ENCODE peak calls at places on chromosomes 12 and 14, in ten cellular contexts. One of them, this sample, is unnamed.

GRCh38 chr12:65787056-65787855 is 37.0 kb upstream of the HMGA2 start:
- DNase-seq in progenitor cell of endocrine pancreas: no peak
- DNase-seq in neural progenitor cell: no peak
- DNase-seq in IMR-90: no peak
- DNase-seq in stomach: no peak
- DNase-seq in cardiac muscle cell: no peak
- DNase-seq in heart left ventricle: no peak
- DNase-seq in HFFc6: no peak
- DNase-seq in tibial nerve: no peak
- DNase-seq in astrocyte of the cerebellum: no peak
- DNase-seq in this sample: no peak

GRCh38 chr12:9646794-9647622 is 22.5 kb upstream of the CLEC2D start:
- DNase-seq in progenitor cell of endocrine pancreas: no peak
- DNase-seq in neural progenitor cell: peak; percentile 8
- DNase-seq in IMR-90: peak; percentile 56
- DNase-seq in stomach: no peak
- DNase-seq in cardiac muscle cell: peak; percentile 50
- DNase-seq in heart left ventricle: no peak
- DNase-seq in HFFc6: peak; percentile 10
- DNase-seq in tibial nerve: no peak
- DNase-seq in astrocyte of the cerebellum: no peak
- DNase-seq in this sample: no peak

GRCh38 chr14:56044196-56044595 is 74.0 kb upstream of the PELI2 start:
- DNase-seq in progenitor cell of endocrine pancreas: no peak
- DNase-seq in neural progenitor cell: no peak
- DNase-seq in IMR-90: no peak
- DNase-seq in stomach: no peak
- DNase-seq in cardiac muscle cell: no peak
- DNase-seq in heart left ventricle: no peak
- DNase-seq in HFFc6: no peak
- DNase-seq in tibial nerve: no peak
- DNase-seq in astrocyte of the cerebellum: no peak
- DNase-seq in this sample: no peak

GRCh38 chr14:33930464-33930863 is 20.4 kb downstream of the EGLN3 start:
- DNase-seq in progenitor cell of endocrine pancreas: no peak
- DNase-seq in neural progenitor cell: no peak
- DNase-seq in IMR-90: no peak
- DNase-seq in stomach: no peak
- DNase-seq in cardiac muscle cell: peak; percentile 49
- DNase-seq in heart left ventricle: no peak
- DNase-seq in HFFc6: no peak
- DNase-seq in tibial nerve: no peak
- DNase-seq in astrocyte of the cerebellum: no peak
- DNase-seq in this sample: no peak

GRCh38 chr12:6451348-6452244 is at the start of gene TAPBPL:
- DNase-seq in progenitor cell of endocrine pancreas: peak; percentile 45
- DNase-seq in neural progenitor cell: peak; percentile 89
- DNase-seq in IMR-90: peak; percentile 75
- DNase-seq in stomach: peak; percentile 81
- DNase-seq in cardiac muscle cell: peak; percentile 86
- DNase-seq in heart left ventricle: peak; percentile 91
- DNase-seq in HFFc6: peak; percentile 84
- DNase-seq in tibial nerve: peak; percentile 84
- DNase-seq in astrocyte of the cerebellum: peak; percentile 52
- DNase-seq in this sample: peak; percentile 49

GRCh38 chr14:70816525-70816924 is 7.2 kb upstream of the MAP3K9 start:
- DNase-seq in progenitor cell of endocrine pancreas: no peak
- DNase-seq in neural progenitor cell: peak; percentile 71
- DNase-seq in IMR-90: no peak
- DNase-seq in stomach: no peak
- DNase-seq in cardiac muscle cell: no peak
- DNase-seq in heart left ventricle: no peak
- DNase-seq in HFFc6: no peak
- DNase-seq in tibial nerve: no peak
- DNase-seq in astrocyte of the cerebellum: no peak
- DNase-seq in this sample: no peak

GRCh38 chr12:89051065-89051677 is 301.1 kb downstream of the DUSP6 start:
- DNase-seq in progenitor cell of endocrine pancreas: no peak
- DNase-seq in neural progenitor cell: peak; percentile 72
- DNase-seq in IMR-90: peak; percentile 78
- DNase-seq in stomach: no peak
- DNase-seq in cardiac muscle cell: peak; percentile 84
- DNase-seq in heart left ventricle: no peak
- DNase-seq in HFFc6: peak; percentile 58
- DNase-seq in tibial nerve: peak; percentile 78
- DNase-seq in astrocyte of the cerebellum: peak; percentile 64
- DNase-seq in this sample: no peak

GRCh38 chr12:132106921-132107320 is 37.2 kb downstream of the DDX51 start:
- DNase-seq in progenitor cell of endocrine pancreas: no peak
- DNase-seq in neural progenitor cell: no peak
- DNase-seq in IMR-90: peak; percentile 59
- DNase-seq in stomach: no peak
- DNase-seq in cardiac muscle cell: no peak
- DNase-seq in heart left ventricle: no peak
- DNase-seq in HFFc6: peak; percentile 75
- DNase-seq in tibial nerve: no peak
- DNase-seq in astrocyte of the cerebellum: no peak
- DNase-seq in this sample: no peak

GRCh38 chr12:87848248-87848868 is 180.8 kb downstream of the C12orf50 start:
- DNase-seq in progenitor cell of endocrine pancreas: no peak
- DNase-seq in neural progenitor cell: peak; percentile 66
- DNase-seq in IMR-90: peak; percentile 82
- DNase-seq in stomach: no peak
- DNase-seq in cardiac muscle cell: peak; percentile 88
- DNase-seq in heart left ventricle: no peak
- DNase-seq in HFFc6: peak; percentile 43
- DNase-seq in tibial nerve: peak; percentile 45
- DNase-seq in astrocyte of the cerebellum: peak; percentile 70
- DNase-seq in this sample: peak; percentile 32

GRCh38 chr12:2360630-2361170 is 307.9 kb downstream of the CACNA1C start:
- DNase-seq in progenitor cell of endocrine pancreas: no peak
- DNase-seq in neural progenitor cell: no peak
- DNase-seq in IMR-90: no peak
- DNase-seq in stomach: no peak
- DNase-seq in cardiac muscle cell: no peak
- DNase-seq in heart left ventricle: no peak
- DNase-seq in HFFc6: no peak
- DNase-seq in tibial nerve: no peak
- DNase-seq in astrocyte of the cerebellum: no peak
- DNase-seq in this sample: no peak

GRCh38 chr12:2363836-2364565 is 311.2 kb downstream of the CACNA1C start:
- DNase-seq in progenitor cell of endocrine pancreas: no peak
- DNase-seq in neural progenitor cell: no peak
- DNase-seq in IMR-90: no peak
- DNase-seq in stomach: no peak
- DNase-seq in cardiac muscle cell: no peak
- DNase-seq in heart left ventricle: no peak
- DNase-seq in HFFc6: no peak
- DNase-seq in tibial nerve: no peak
- DNase-seq in astrocyte of the cerebellum: no peak
- DNase-seq in this sample: no peak

GRCh38 chr12:2358986-2359658 is 306.3 kb downstream of the CACNA1C start:
- DNase-seq in progenitor cell of endocrine pancreas: no peak
- DNase-seq in neural progenitor cell: no peak
- DNase-seq in IMR-90: no peak
- DNase-seq in stomach: no peak
- DNase-seq in cardiac muscle cell: peak; percentile 27
- DNase-seq in heart left ventricle: no peak
- DNase-seq in HFFc6: no peak
- DNase-seq in tibial nerve: no peak
- DNase-seq in astrocyte of the cerebellum: no peak
- DNase-seq in this sample: no peak

GRCh38 chr12:2359725-2360629 is 307.2 kb downstream of the CACNA1C start:
- DNase-seq in progenitor cell of endocrine pancreas: no peak
- DNase-seq in neural progenitor cell: no peak
- DNase-seq in IMR-90: no peak
- DNase-seq in stomach: no peak
- DNase-seq in cardiac muscle cell: no peak
- DNase-seq in heart left ventricle: no peak
- DNase-seq in HFFc6: no peak
- DNase-seq in tibial nerve: no peak
- DNase-seq in astrocyte of the cerebellum: no peak
- DNase-seq in this sample: no peak

DNA sequence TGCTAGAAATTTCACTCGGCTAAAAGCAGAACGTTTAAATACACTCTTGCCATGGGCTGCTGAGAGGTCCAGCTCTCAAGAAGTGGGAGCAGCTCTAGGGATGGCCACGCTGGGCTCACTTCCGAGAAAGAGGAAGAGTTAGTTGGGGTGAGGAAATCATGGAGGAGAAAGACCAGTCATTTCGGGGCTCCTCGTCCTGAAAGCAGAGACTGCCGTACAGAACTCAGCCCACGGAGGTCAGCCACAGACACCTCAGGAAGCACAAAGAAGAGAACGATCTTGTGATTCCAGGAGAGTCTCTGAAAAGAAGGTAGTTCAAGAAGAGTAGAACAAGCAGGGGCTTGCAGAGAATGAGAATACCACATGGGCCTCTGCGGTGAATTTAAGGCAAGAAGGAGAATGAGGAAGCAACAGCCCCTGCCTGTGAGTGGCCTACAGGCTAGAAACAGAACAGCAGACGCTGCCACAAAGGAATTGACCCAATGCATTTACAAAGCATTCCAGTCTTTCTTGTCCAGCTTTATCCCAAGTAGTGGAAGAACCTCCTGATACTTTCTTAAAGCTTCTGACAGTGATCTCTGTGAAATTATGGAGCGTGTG is 311.9 kb downstream of the CACNA1C start:
- DNase-seq in progenitor cell of endocrine pancreas: no peak
- DNase-seq in neural progenitor cell: peak; percentile 44
- DNase-seq in IMR-90: no peak
- DNase-seq in stomach: no peak
- DNase-seq in cardiac muscle cell: no peak
- DNase-seq in heart left ventricle: no peak
- DNase-seq in HFFc6: no peak
- DNase-seq in tibial nerve: no peak
- DNase-seq in astrocyte of the cerebellum: no peak
- DNase-seq in this sample: no peak
- TF ChIP-seq CTCF in progenitor cell of endocrine pancreas: no peak
- TF ChIP-seq CTCF in neural progenitor cell: peak; percentile 24
- TF ChIP-seq CTCF in IMR-90: no peak
- TF ChIP-seq CTCF in stomach: no peak
- TF ChIP-seq CTCF in cardiac muscle cell: no peak
- TF ChIP-seq CTCF in heart left ventricle: no peak
- TF ChIP-seq CTCF in HFFc6: no peak
- TF ChIP-seq CTCF in tibial nerve: no peak
- TF ChIP-seq CTCF in astrocyte of the cerebellum: no peak
- TF ChIP-seq CTCF in this sample: no peak

DNA sequence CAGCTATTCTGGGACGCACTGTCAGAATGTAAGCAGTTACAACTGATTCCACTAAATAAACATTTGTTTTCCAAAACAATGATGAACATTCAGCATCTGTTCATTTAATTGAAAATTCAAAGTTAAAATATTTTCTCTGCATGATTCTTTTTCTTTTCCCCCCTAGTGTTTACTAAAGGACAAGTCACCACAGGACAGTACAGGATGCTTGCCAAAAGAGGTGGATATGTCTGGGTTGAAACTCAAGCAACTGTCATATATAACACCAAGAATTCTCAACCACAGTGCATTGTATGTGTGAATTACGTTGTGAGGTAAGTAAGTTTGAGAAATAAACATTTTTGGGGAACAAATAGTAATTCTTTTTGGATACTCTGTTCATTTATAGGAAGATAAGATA is 28.2 kb upstream of the SNAPC1 start:
- DNase-seq in progenitor cell of endocrine pancreas: no peak
- DNase-seq in neural progenitor cell: no peak
- DNase-seq in IMR-90: no peak
- DNase-seq in stomach: no peak
- DNase-seq in cardiac muscle cell: no peak
- DNase-seq in heart left ventricle: no peak
- DNase-seq in HFFc6: no peak
- DNase-seq in tibial nerve: no peak
- DNase-seq in astrocyte of the cerebellum: no peak
- DNase-seq in this sample: no peak
- TF ChIP-seq CTCF in progenitor cell of endocrine pancreas: no peak
- TF ChIP-seq CTCF in neural progenitor cell: no peak
- TF ChIP-seq CTCF in IMR-90: no peak
- TF ChIP-seq CTCF in stomach: no peak
- TF ChIP-seq CTCF in cardiac muscle cell: no peak
- TF ChIP-seq CTCF in heart left ventricle: no peak
- TF ChIP-seq CTCF in HFFc6: peak; percentile 31
- TF ChIP-seq CTCF in tibial nerve: no peak
- TF ChIP-seq CTCF in astrocyte of the cerebellum: no peak
- TF ChIP-seq CTCF in this sample: no peak

DNA sequence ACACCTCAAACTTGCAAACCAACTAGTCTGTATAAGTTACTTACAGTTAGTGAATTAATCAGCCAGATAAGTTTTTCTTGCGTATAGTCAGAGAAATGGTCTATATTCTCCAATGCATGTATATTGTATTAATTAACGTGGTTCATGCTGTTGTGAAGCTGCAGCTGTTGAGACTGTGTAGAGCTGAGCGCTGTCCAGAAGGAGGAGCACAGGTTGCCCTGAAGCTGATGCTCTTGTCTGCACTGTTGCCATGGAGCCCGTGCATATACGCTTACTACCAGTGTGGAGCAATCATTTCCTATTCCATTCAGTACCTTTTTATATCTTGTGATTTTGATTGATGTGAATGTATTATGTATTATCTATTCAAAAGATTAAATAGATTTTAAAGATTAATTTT is 74.3 kb upstream of the ARID2 start:
- DNase-seq in progenitor cell of endocrine pancreas: no peak
- DNase-seq in neural progenitor cell: peak; percentile 39
- DNase-seq in IMR-90: peak; percentile 47
- DNase-seq in stomach: no peak
- DNase-seq in cardiac muscle cell: peak; percentile 26
- DNase-seq in heart left ventricle: no peak
- DNase-seq in HFFc6: peak; percentile 12
- DNase-seq in tibial nerve: no peak
- DNase-seq in astrocyte of the cerebellum: no peak
- DNase-seq in this sample: no peak
- TF ChIP-seq CTCF in progenitor cell of endocrine pancreas: no peak
- TF ChIP-seq CTCF in neural progenitor cell: no peak
- TF ChIP-seq CTCF in IMR-90: no peak
- TF ChIP-seq CTCF in stomach: no peak
- TF ChIP-seq CTCF in cardiac muscle cell: peak; percentile 8
- TF ChIP-seq CTCF in heart left ventricle: no peak
- TF ChIP-seq CTCF in HFFc6: no peak
- TF ChIP-seq CTCF in tibial nerve: no peak
- TF ChIP-seq CTCF in astrocyte of the cerebellum: no peak
- TF ChIP-seq CTCF in this sample: no peak

DNA sequence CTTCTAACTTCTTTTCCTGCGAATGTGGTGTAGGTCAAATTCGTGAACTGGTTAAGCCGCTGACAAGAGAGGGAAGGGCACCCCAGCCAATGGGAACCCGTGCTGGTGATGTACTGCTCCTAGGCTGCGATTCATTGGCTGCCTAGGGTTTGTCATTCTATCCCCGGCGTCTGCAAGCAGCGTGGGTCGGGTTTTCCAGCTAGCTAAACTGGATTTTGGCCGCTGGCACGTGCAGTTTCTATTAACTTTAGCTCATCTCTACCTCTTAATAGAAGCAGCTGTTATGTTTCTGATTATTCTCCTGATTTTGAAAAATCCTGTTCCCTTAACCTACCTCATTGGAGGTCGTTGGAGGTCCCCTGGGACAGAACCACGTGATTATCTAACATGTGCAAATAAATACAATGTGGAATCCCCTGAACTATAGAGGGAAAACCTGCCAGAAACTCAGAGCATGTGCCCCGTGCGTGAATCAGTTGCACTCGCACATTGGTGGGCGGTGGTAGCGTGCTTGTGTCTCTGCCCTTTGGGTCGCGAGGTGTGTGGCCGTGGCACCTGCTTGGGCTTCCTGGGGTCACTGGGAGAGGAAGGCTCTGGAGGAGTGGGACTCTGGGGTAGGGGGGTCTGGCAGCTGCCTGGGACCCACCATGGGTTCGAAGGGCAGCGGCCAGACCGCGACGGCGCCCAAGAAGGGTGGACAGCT is 876 bp upstream of the PPM1A start:
- DNase-seq in progenitor cell of endocrine pancreas: peak; percentile 56
- DNase-seq in neural progenitor cell: peak; percentile 93
- DNase-seq in IMR-90: peak; percentile 93
- DNase-seq in stomach: peak; percentile 90
- DNase-seq in cardiac muscle cell: peak; percentile 96
- DNase-seq in heart left ventricle: peak; percentile 94
- DNase-seq in HFFc6: peak; percentile 81
- DNase-seq in tibial nerve: peak; percentile 90
- DNase-seq in astrocyte of the cerebellum: peak; percentile 78
- DNase-seq in this sample: peak; percentile 81
- TF ChIP-seq CTCF in progenitor cell of endocrine pancreas: no peak
- TF ChIP-seq CTCF in neural progenitor cell: no peak
- TF ChIP-seq CTCF in IMR-90: no peak
- TF ChIP-seq CTCF in stomach: no peak
- TF ChIP-seq CTCF in cardiac muscle cell: no peak
- TF ChIP-seq CTCF in heart left ventricle: no peak
- TF ChIP-seq CTCF in HFFc6: no peak
- TF ChIP-seq CTCF in tibial nerve: no peak
- TF ChIP-seq CTCF in astrocyte of the cerebellum: no peak
- TF ChIP-seq CTCF in this sample: no peak